ENCODE peak calls at places on chromosomes 2 and 18, in six cellular contexts. C is pancreas, F is heart right ventricle, L is fibroblast of lung, M is hepatocyte, H is HCT116. Z is an unnamed sample. For H3K9me3, the result is how much of the 10 kb centered on the place peaks cover.

GRCh38 chr2:227793148-227793722 is 20.4 kb upstream of the CCL20 start:
- DNase-seq in C (no peak), F (no peak), L (no peak), M (no peak), H (no peak), Z (no peak)

GRCh38 chr18:76545433-76546281 is 50.6 kb upstream of the ZNF516 start:
- DNase-seq in C (no peak), F (no peak), L (no peak), M (no peak), H (no peak), Z (no peak)

GRCh38 chr2:177165103-177165583 is 47.5 kb upstream of the HNRNPA3 start:
- DNase-seq in C (no peak), F (peak), L (peak), M (peak), H (no peak), Z (no peak)

GRCh38 chr2:25697559-25698341 is 24.4 kb upstream of the DTNB start:
- DNase-seq in C (no peak), F (no peak), L (no peak), M (no peak), H (no peak), Z (no peak)

GRCh38 chr18:34957119-34957863 is 83.9 kb upstream of the MAPRE2 start:
- DNase-seq in C (no peak), F (no peak), L (peak), M (no peak), H (no peak), Z (no peak)

GRCh38 chr2:182894174-182894573 is 27.7 kb upstream of the FRZB start:
- DNase-seq in C (no peak), F (no peak), L (peak), M (no peak), H (no peak), Z (no peak)

GRCh38 chr2:18117592-18117991 is 239.1 kb downstream of the KCNS3 start:
- DNase-seq in C (no peak), F (no peak), L (peak), M (peak), H (peak), Z (no peak)

GRCh38 chr2:23530909-23531276 is 145.9 kb downstream of the KLHL29 start:
- DNase-seq in C (no peak), F (no peak), L (no peak), M (no peak), H (no peak), Z (no peak)

GRCh38 chr2:111930875-111931274 is 32.5 kb downstream of the MERTK start:
- DNase-seq in C (no peak), F (no peak), L (peak), M (no peak), H (no peak), Z (no peak)

GRCh38 chr2:102932521-102932920 is 170.7 kb downstream of the TMEM182 start:
- DNase-seq in C (no peak), F (no peak), L (no peak), M (peak), H (no peak), Z (no peak)

GRCh38 chr2:3641181-3641580 is 16.8 kb upstream of the ALLC start:
- DNase-seq in C (no peak), F (no peak), L (no peak), M (no peak), H (no peak), Z (no peak)

GRCh38 chr2:37326285-37326684 is 1.7 kb upstream of the PRKD3 start:
- DNase-seq in C (no peak), F (peak), L (peak), M (peak), H (no peak), Z (peak)

GRCh38 chr18:49486617-49486958 is 446 bp downstream of the C18orf32 start:
- DNase-seq in C (no peak), F (no peak), L (peak), M (no peak), H (no peak), Z (no peak)

GRCh38 chr2:10412380-10412779 is 35.7 kb downstream of the ODC1 start:
- DNase-seq in C (peak), F (no peak), L (no peak), M (no peak), H (no peak), Z (no peak)

GRCh38 chr2:224887159-224887558 is 155.1 kb downstream of the DOCK10 start:
- DNase-seq in C (no peak), F (no peak), L (peak), M (no peak), H (no peak), Z (no peak)

GRCh38 chr2:14082640-14083039 is 549.9 kb upstream of the LRATD1 start:
- DNase-seq in C (no peak), F (no peak), L (no peak), M (no peak), H (no peak), Z (no peak)

GRCh38 chr2:168585700-168586099 is 129.6 kb downstream of the CERS6 start:
- DNase-seq in C (no peak), F (no peak), L (no peak), M (no peak), H (no peak), Z (no peak)

GRCh38 chr2:98464772-98465310 is 20.2 kb downstream of the INPP4A start:
- DNase-seq in C (no peak), F (no peak), L (no peak), M (no peak), H (no peak), Z (no peak)

GRCh38 chr2:130864830-130865229 is 28.1 kb downstream of the ARHGEF4 start:
- DNase-seq in C (peak), F (peak), L (peak), M (peak), H (peak), Z (peak)

GRCh38 chr2:216695401-216695821 is at the start of gene IGFBP5:
- DNase-seq in C (peak), F (peak), L (peak), M (peak), H (no peak), Z (peak)

GRCh38 chr2:202194418-202194817 is 44.0 kb downstream of the SUMO1 start:
- DNase-seq in C (no peak), F (no peak), L (no peak), M (no peak), H (no peak), Z (no peak)

GRCh38 chr2:179861777-179862117 is 335 bp upstream of the ZNF385B start:
- DNase-seq in C (no peak), F (no peak), L (peak), M (peak), H (no peak), Z (no peak)

GRCh38 chr2:48508461-48509124 is 21.4 kb upstream of the STON1 start:
- DNase-seq in C (no peak), F (no peak), L (peak), M (peak), H (no peak), Z (no peak)

GRCh38 chr18:49055787-49056186 is 105.0 kb upstream of the SMAD7 start:
- DNase-seq in C (no peak), F (peak), L (peak), M (no peak), H (no peak), Z (no peak)

GRCh38 chr18:70074091-70074490 is 126.4 kb upstream of the CD226 start:
- DNase-seq in C (no peak), F (no peak), L (peak), M (no peak), H (no peak), Z (peak)

GRCh38 chr2:219496781-219497494 is 1.8 kb upstream of the GMPPA start:
- DNase-seq in C (no peak), F (no peak), L (peak), M (no peak), H (no peak), Z (no peak)

GRCh38 chr2:18266188-18266587 is 294.3 kb downstream of the RDH14 start:
- DNase-seq in C (no peak), F (no peak), L (no peak), M (no peak), H (no peak), Z (no peak)

GRCh38 chr2:219017166-219017931 is 24.0 kb downstream of the CFAP65 start:
- DNase-seq in C (no peak), F (no peak), L (no peak), M (no peak), H (no peak), Z (no peak)

GRCh38 chr2:67626656-67627055 is 229.5 kb downstream of the ETAA1 start:
- DNase-seq in C (no peak), F (no peak), L (peak), M (no peak), H (no peak), Z (no peak)

GRCh38 chr2:221596192-221596591 is 24.1 kb upstream of the EPHA4 start:
- DNase-seq in C (no peak), F (no peak), L (peak), M (peak), H (no peak), Z (no peak)

GRCh38 chr2:2938481-2938880 is 439.1 kb downstream of the EIPR1 start:
- DNase-seq in C (no peak), F (no peak), L (no peak), M (no peak), H (no peak), Z (no peak)

GRCh38 chr2:39416172-39416571 is 20.9 kb downstream of the MAP4K3 start:
- DNase-seq in C (no peak), F (no peak), L (peak), M (no peak), H (no peak), Z (no peak)

GRCh38 chr2:191415101-191415500 is 169.9 kb downstream of the MYO1B start:
- DNase-seq in C (no peak), F (no peak), L (no peak), M (no peak), H (no peak), Z (no peak)

GRCh38 chr2:120614901-120615300 is 120.8 kb upstream of the GLI2 start:
- DNase-seq in C (no peak), F (no peak), L (no peak), M (no peak), H (no peak), Z (no peak)

GRCh38 chr2:238995634-238996033 is 147.7 kb downstream of the TWIST2 start:
- DNase-seq in C (no peak), F (no peak), L (peak), M (no peak), H (no peak), Z (no peak)

GRCh38 chr2:204853905-204854304 is 308.6 kb downstream of the PARD3B start:
- DNase-seq in C (no peak), F (no peak), L (no peak), M (no peak), H (no peak), Z (no peak)

GRCh38 chr2:205463626-205464025 is 218.7 kb upstream of the NRP2 start:
- DNase-seq in C (no peak), F (no peak), L (no peak), M (no peak), H (no peak), Z (no peak)

GRCh38 chr2:69013837-69014796 is 1.1 kb downstream of the ANTXR1 start:
- DNase-seq in C (no peak), F (no peak), L (peak), M (peak), H (no peak), Z (no peak)

GRCh38 chr2:130374587-130375290 is 18.9 kb downstream of the PTPN18 start:
- DNase-seq in C (no peak), F (no peak), L (peak), M (no peak), H (no peak), Z (no peak)

GRCh38 chr2:162581931-162582330 is 238.0 kb downstream of the GCA start:
- DNase-seq in C (no peak), F (no peak), L (no peak), M (no peak), H (no peak), Z (no peak)

DNA sequence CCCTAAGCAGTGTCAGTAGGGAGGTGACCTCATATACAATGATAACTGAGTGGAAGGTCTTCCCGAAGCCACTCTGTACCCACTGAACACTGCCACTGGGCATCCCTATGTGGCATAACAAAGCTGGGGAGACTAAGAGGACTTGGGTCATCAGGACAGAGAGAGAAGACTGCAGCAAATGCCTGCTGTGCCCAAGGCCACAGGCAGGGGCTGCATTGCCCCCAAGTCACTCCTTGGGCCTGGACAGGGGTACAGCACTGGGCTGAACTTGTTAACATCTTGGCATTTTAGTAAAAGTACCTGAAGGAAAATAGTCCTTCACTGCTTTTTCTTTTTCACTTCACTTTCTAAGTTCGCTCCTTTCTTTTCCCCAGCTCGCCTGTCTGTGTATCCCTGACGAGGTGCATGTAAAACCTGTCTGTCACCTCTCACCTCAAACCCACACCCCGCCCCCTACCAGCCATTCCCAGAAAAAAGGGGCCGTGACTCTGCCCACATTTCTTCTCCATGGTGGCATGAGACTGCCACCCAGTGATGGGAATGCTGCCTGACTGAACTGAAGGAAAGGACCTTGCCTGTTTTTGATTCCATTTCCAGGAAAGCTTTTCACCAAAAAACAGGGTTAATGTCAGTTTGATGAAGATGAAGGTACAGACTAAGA is 62.9 kb downstream of the MTHFD2 start:
- DNase-seq in C (no peak), F (peak), L (peak), M (peak), H (peak), Z (no peak)
- TF ChIP-seq CTCF in C (no peak), F (peak), L (peak), M (peak), H (peak), Z (peak)

DNA sequence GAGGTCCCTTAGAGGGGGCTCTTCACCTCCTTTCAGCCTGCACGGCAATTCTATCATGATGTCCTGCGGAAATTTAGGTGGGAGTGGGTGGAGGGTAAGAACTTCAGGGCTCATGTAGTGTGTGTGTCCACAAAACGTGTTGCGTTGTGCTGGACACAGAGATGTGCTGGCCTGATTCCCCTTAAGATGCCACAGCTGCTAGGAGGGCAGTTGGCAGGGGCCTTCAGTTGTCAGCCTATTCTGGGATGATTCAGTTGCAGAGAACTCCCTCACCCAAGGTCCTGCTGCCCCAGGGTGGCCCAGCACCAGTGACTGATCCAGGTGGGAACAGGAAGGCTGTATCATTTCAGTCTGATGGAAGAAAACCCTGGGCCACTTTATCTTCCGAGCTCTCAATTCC is 1.0 kb upstream of the HJURP start:
- DNase-seq in C (no peak), F (no peak), L (no peak), M (no peak), H (no peak), Z (no peak)
- H3K4me3 ChIP-seq in C (no peak), F (no peak), L (peak), M (no peak), H (peak), Z (no peak)

DNA sequence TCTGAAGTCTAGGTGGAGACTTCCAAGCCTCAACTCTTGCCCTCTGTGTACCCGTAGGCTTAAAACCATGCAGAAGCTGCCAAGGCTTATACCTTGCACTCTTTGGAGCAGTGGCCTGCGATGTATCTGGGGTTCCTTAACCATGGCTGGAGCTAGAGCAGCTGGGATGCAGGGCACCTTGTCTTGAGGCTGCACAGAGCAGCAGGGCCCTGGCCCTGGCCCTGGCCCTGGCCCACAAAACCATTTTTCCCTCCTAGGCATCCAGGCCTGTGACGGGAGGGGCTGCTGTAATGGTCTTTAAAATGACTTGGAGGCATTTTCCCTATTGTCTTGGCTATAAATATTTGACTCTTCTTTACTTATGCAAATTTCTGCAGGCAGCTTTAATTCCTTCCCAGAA is 19.2 kb downstream of the SERPINB4 start:
- DNase-seq in C (no peak), F (no peak), L (no peak), M (no peak), H (no peak), Z (no peak)
- H3K9me3 ChIP-seq in C (under half), F (under half), L (under half), M (under half), H (under half), Z (under half)

DNA sequence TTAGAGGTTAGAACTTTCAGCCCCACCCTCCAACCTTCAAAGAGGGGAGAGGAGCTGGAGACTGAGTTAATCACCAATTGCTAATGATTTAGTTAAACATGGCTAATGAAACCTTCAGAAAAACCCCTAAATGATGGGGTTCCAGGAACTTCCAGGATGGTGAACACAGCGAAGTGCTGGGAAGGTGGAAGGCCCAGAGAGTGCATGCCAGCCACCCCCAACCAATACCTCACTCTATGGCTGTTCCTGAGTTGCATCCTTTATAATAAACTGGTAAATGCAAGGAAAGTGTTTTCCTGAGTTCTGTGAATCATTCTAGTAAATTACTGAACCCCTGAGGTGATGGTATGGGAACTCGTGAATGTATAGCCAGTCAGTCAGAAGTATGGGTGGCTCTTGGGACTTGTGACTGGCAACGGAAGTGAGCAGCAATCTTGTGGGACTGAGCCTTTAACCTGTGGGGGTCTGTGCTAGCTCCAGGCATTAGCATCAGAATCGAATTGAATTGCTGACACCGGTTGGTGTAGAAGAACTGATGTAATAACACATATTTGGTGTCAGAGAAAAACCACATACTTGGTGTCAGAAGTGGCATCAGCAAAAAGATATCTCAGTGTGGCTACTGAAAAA is 37.4 kb downstream of the NPHP1 start:
- DNase-seq in C (no peak), F (no peak), L (peak), M (no peak), H (no peak), Z (no peak)
- TF ChIP-seq CTCF in C (no peak), F (no peak), L (no peak), M (no peak), H (no peak), Z (no peak)

GRCh38 chr2:171763602-171764001 is 76.3 kb downstream of the DYNC1I2 start:
- DNase-seq in C (no peak), F (no peak), L (peak), M (no peak), H (no peak), Z (no peak)
- H3K4me3 ChIP-seq in C (no peak), F (no peak), L (no peak), M (no peak), H (no peak), Z (no peak)

GRCh38 chr18:71077451-71077850 is 788.6 kb downstream of the SOCS6 start:
- DNase-seq in C (no peak), F (no peak), L (no peak), M (no peak), H (no peak), Z (no peak)
- H3K9me3 ChIP-seq in C (under half), F (under half), L (under half), M (under half), H (under half), Z (under half)

GRCh38 chr2:11829947-11830707 is 83.7 kb downstream of the LPIN1 start:
- DNase-seq in C (peak), F (peak), L (peak), M (peak), H (peak), Z (peak)
- TF ChIP-seq CTCF in C (no peak), F (peak), L (peak), M (peak), H (peak), Z (peak)

GRCh38 chr18:13612111-13612997 is 114.0 kb downstream of the FAM210A start:
- DNase-seq in C (no peak), F (no peak), L (no peak), M (no peak), H (no peak), Z (no peak)
- H3K4me3 ChIP-seq in C (no peak), F (no peak), L (peak), M (no peak), H (no peak), Z (no peak)

Z was measured in AG04450.